ENCODE peak calls at places on chromosomes 5 and 9, in four cellular contexts. V is LoVo, W is HFFc6, K is astrocyte of the spinal cord. J is an unnamed sample.

GRCh38 chr9:13728917-13729811 is 449.7 kb upstream of the MPDZ start:
- DNase-seq in V (no peak), W (no peak), K (peak; percentile 53), J (peak; percentile 39)

GRCh38 chr5:67989457-67989856 is 226.1 kb upstream of the PIK3R1 start:
- DNase-seq in V (no peak), W (no peak), K (peak; percentile 40), J (peak; percentile 71)

GRCh38 chr5:2906302-2907090 is 155.0 kb upstream of the IRX2 start:
- DNase-seq in V (no peak), W (no peak), K (no peak), J (no peak)

GRCh38 chr9:104074876-104075275 is 19.2 kb upstream of the SMC2 start:
- DNase-seq in V (no peak), W (peak; percentile 79), K (peak; percentile 78), J (peak; percentile 79)

GRCh38 chr5:116557669-116558271 is 16.9 kb downstream of the SEMA6A start:
- DNase-seq in V (peak; percentile 42), W (peak; percentile 6), K (peak; percentile 25), J (no peak)

GRCh38 chr5:74122175-74122574 is 496.2 kb downstream of the ARHGEF28 start:
- DNase-seq in V (no peak), W (no peak), K (no peak), J (no peak)

GRCh38 chr5:23268136-23268535 is 239.3 kb upstream of the PRDM9 start:
- DNase-seq in V (no peak), W (no peak), K (no peak), J (no peak)

GRCh38 chr5:126384985-126385384 is 38.2 kb upstream of the GRAMD2B start:
- DNase-seq in V (no peak), W (peak; percentile 82), K (peak; percentile 86), J (peak; percentile 44)

GRCh38 chr5:95664204-95664786 is 17.7 kb downstream of the RFESD start:
- DNase-seq in V (peak; percentile 37), W (peak; percentile 30), K (peak; percentile 69), J (peak; percentile 65)

GRCh38 chr5:61591859-61592258 is 259.8 kb downstream of the ZSWIM6 start:
- DNase-seq in V (no peak), W (no peak), K (no peak), J (no peak)

GRCh38 chr5:19739691-19740090 is 248.3 kb downstream of the CDH18 start:
- DNase-seq in V (no peak), W (no peak), K (peak; percentile 2), J (no peak)

GRCh38 chr5:56211298-56211865 is 21.7 kb downstream of the ANKRD55 start:
- DNase-seq in V (peak; percentile 44), W (peak; percentile 68), K (peak; percentile 80), J (peak; percentile 92)

GRCh38 chr5:38060354-38060753 is 198.0 kb upstream of the EGFLAM start:
- DNase-seq in V (no peak), W (peak; percentile 2), K (peak; percentile 53), J (peak; percentile 15)

GRCh38 chr9:127637322-127637847 is 25.3 kb downstream of the STXBP1 start:
- DNase-seq in V (peak; percentile 47), W (peak; percentile 62), K (peak; percentile 51), J (peak; percentile 74)

GRCh38 chr5:173881811-173882575 is 6.2 kb upstream of the CPEB4 start:
- DNase-seq in V (no peak), W (peak; percentile 28), K (no peak), J (no peak)

GRCh38 chr5:108749130-108749861 is 1.6 kb downstream of the FER start:
- DNase-seq in V (peak; percentile 20), W (no peak), K (peak; percentile 13), J (no peak)

GRCh38 chr9:130095872-130096271 is 42.2 kb downstream of the GPR107 start:
- DNase-seq in V (no peak), W (no peak), K (no peak), J (no peak)

GRCh38 chr9:21558627-21559401 is 76.7 kb upstream of the IFNE start:
- DNase-seq in V (no peak), W (no peak), K (peak; percentile 64), J (peak; percentile 47)

J was measured in foreskin fibroblast.